ENCODE peak calls at places on chromosomes 11 and 22, in seven cellular contexts. N, D, R, E, U, F and L are unnamed samples.

GRCh38 chr11:17807034-17807433 is 72.5 kb downstream of the KCNC1 start:
- DNase-seq in U (no peak), N (no peak), D (no peak), E (no peak), R (no peak), F (no peak), L (no peak)

GRCh38 chr11:134486106-134486505 is 74.1 kb upstream of the B3GAT1 start:
- DNase-seq in D (no peak), F (no peak), U (no peak), E (no peak), N (peak), R (no peak), L (no peak)

GRCh38 chr11:36073411-36074203 is 129.7 kb downstream of the LDLRAD3 start:
- DNase-seq in U (no peak), N (no peak), E (peak), F (peak), D (peak), R (no peak), L (no peak)

GRCh38 chr22:49166211-49166610 is 661.5 kb downstream of the BRD1 start:
- DNase-seq in E (no peak), U (no peak), R (no peak), N (no peak), F (no peak), D (no peak), L (no peak)

GRCh38 chr11:67288452-67289225 is 464 bp upstream of the ANKRD13D start:
- DNase-seq in U (peak), E (peak), F (peak), D (peak), N (peak), R (peak), L (peak)

GRCh38 chr22:43796567-43796966 is 15.5 kb downstream of the EFCAB6 start:
- DNase-seq in D (no peak), E (no peak), U (no peak), R (peak), N (no peak), F (peak), L (no peak)

GRCh38 chr22:37021710-37022482 is 2.4 kb downstream of the MPST start:
- DNase-seq in N (no peak), F (peak), E (peak), R (peak), D (no peak), U (peak), L (peak)

GRCh38 chr11:125262194-125262824 is 97.8 kb downstream of the PKNOX2 start:
- DNase-seq in U (no peak), E (no peak), F (peak), D (no peak), R (no peak), N (no peak), L (no peak)

GRCh38 chr22:38271927-38272372 is 860 bp downstream of the TMEM184B start:
- DNase-seq in F (no peak), E (no peak), U (no peak), N (no peak), R (no peak), D (no peak), L (no peak)

GRCh38 chr11:926341-926916 is 759 bp downstream of the AP2A2 start:
- DNase-seq in R (peak), U (no peak), F (peak), E (peak), D (no peak), N (no peak), L (peak)

GRCh38 chr22:21873619-21874018 is 6.2 kb upstream of the MAPK1 start:
- DNase-seq in N (no peak), F (no peak), D (no peak), R (no peak), E (no peak), U (no peak), L (no peak)

GRCh38 chr11:130213979-130214281 is 54.3 kb downstream of the ST14 start:
- DNase-seq in E (no peak), R (no peak), N (no peak), F (no peak), D (peak), U (no peak), L (no peak)

GRCh38 chr22:44782286-44782830 is 30.0 kb downstream of the ARHGAP8 start:
- DNase-seq in R (no peak), E (no peak), F (peak), D (no peak), U (no peak), N (no peak), L (no peak)

GRCh38 chr22:49372111-49372529 is 455.6 kb downstream of the BRD1 start:
- DNase-seq in E (no peak), R (peak), F (no peak), U (no peak), D (no peak), N (peak), L (no peak)

GRCh38 chr11:95154514-95154913 is 64.9 kb downstream of the ENDOD1 start:
- DNase-seq in N (no peak), U (peak), F (peak), E (no peak), D (no peak), R (peak), L (peak)

GRCh38 chr11:124882339-124883071 is 15.2 kb downstream of the ROBO4 start:
- DNase-seq in N (peak), E (no peak), F (peak), U (no peak), D (peak), R (no peak), L (no peak)

GRCh38 chr11:2529173-2529572 is 84.4 kb downstream of the KCNQ1 start:
- DNase-seq in E (peak), D (peak), N (peak), F (no peak), U (no peak), R (no peak), L (no peak)

GRCh38 chr11:69183613-69184012 is 27.9 kb downstream of the SMIM38 start:
- DNase-seq in R (no peak), U (peak), D (no peak), N (no peak), F (no peak), E (no peak), L (peak)

GRCh38 chr22:43186272-43187170 is at the start of gene TTLL12:
- DNase-seq in N (no peak), U (peak), E (peak), R (peak), D (peak), F (peak), L (peak)

GRCh38 chr11:1205987-1206331 is 16.9 kb upstream of the MUC5B start:
- DNase-seq in F (no peak), N (no peak), E (no peak), D (no peak), U (no peak), R (no peak), L (no peak)

GRCh38 chr11:117916956-117917355 is 12.2 kb downstream of the TMPRSS13 start:
- DNase-seq in U (no peak), F (no peak), R (no peak), N (peak), E (no peak), D (no peak), L (no peak)

GRCh38 chr11:117915672-117916235 is 13.4 kb downstream of the TMPRSS13 start:
- DNase-seq in N (peak), D (no peak), F (no peak), E (no peak), R (no peak), U (no peak), L (no peak)

GRCh38 chr11:117919326-117920275 is 9.6 kb downstream of the TMPRSS13 start:
- DNase-seq in F (peak), U (no peak), R (no peak), N (no peak), D (no peak), E (no peak), L (peak)

GRCh38 chr11:117918366-117919255 is 10.6 kb downstream of the TMPRSS13 start:
- DNase-seq in D (no peak), N (peak), U (no peak), F (no peak), R (no peak), E (no peak), L (no peak)

DNA sequence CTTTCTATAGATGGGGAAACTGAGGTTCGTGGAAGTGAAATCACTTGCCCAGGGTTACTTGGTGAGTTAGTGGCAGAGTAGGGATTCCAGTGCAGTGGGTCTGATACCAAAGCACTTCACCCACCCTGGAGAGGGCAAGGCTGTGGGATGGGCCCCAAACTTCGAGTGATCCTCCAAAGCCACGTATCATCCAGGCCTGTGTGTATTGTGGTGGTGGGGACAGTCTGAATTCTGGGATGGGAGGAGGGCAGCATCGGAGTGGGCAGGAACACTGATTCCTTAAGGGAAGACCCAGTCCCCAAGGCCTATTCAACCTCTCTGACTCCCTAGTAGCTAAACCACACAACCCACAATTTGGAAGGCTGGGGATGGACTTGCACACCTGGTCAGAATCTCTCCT is 11.6 kb downstream of the TMPRSS13 start:
- DNase-seq in R (no peak), N (peak), U (no peak), D (no peak), E (no peak), F (no peak), L (no peak)
- TF ChIP-seq CTCF in R (no peak), N (no peak), U (no peak), D (no peak), E (no peak), F (no peak), L (no peak)

GRCh38 chr11:75214411-75214821 is 26.2 kb upstream of the TPBGL start:
- DNase-seq in D (peak), F (peak), E (peak), U (peak), N (no peak), R (peak), L (peak)
- TF ChIP-seq CTCF in D (no peak), F (peak), E (no peak), U (no peak), N (no peak), R (peak), L (no peak)

GRCh38 chr11:7573558-7574296 is 59.9 kb downstream of the PPFIBP2 start:
- DNase-seq in U (no peak), R (no peak), E (no peak), F (no peak), D (no peak), N (no peak), L (no peak)
- TF ChIP-seq CTCF in U (no peak), R (no peak), E (no peak), F (no peak), D (no peak), N (no peak), L (no peak)

GRCh38 chr11:7688238-7688826 is 15.0 kb upstream of the CYB5R2 start:
- DNase-seq in D (no peak), R (peak), F (peak), N (no peak), U (no peak), E (no peak), L (no peak)
- TF ChIP-seq CTCF in D (peak), R (peak), F (peak), N (peak), U (peak), E (peak), L (peak)

GRCh38 chr11:64269380-64270234 is 14.9 kb downstream of the BAD start:
- DNase-seq in U (peak), F (peak), E (peak), D (peak), R (peak), N (peak), L (peak)

GRCh38 chr11:64268028-64268686 is 16.3 kb downstream of the BAD start:
- DNase-seq in R (no peak), N (no peak), F (peak), U (no peak), D (peak), E (no peak), L (no peak)

GRCh38 chr11:64268687-64269379 is 15.6 kb downstream of the BAD start:
- DNase-seq in R (no peak), E (peak), U (peak), F (peak), N (peak), D (peak), L (no peak)

GRCh38 chr11:64275031-64275800 is 9.2 kb downstream of the BAD start:
- DNase-seq in R (no peak), F (no peak), D (no peak), N (no peak), E (no peak), U (no peak), L (no peak)

DNA sequence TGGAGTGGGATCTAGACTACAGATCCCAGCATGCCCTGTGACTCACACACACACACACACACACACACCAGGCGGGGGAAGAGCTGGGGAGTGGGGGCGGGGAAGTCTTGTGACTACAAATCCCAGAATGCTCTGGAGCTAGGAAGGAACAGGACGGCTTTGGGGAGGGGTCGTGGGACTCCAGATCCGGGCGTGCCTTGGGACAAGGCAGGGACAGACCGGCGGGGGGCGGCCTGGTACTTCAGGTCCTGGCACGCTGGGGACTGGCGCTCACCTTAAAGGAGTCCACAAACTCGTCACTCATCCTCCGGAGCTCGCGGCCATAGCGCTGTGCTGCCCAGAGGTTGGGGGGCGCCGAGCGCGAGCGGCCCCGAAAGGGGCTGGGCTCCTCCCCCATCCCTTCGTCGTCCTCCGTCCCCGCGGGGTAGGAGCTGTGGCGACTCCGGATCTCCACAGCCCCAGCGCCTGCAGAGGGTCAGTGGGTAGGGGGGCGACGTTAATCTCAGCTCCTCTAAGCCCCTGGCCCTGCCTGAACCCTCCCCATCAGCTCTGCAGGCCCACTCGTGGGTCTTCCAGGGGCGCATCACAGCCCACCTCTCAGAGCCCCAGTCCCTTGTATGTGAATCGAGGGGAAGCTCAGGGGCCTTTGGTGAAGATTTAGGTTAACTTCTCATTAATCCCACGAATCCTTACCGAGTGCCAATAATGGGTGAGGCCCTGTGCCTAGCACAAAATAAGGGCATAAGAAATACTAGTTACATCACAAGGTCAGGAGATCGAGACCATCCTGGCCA is 12.9 kb downstream of the BAD start:
- DNase-seq in N (peak), E (peak), R (peak), U (peak), F (peak), D (peak), L (peak)
- TF ChIP-seq CTCF in N (no peak), E (no peak), R (no peak), U (peak), F (peak), D (no peak), L (peak)

DNA sequence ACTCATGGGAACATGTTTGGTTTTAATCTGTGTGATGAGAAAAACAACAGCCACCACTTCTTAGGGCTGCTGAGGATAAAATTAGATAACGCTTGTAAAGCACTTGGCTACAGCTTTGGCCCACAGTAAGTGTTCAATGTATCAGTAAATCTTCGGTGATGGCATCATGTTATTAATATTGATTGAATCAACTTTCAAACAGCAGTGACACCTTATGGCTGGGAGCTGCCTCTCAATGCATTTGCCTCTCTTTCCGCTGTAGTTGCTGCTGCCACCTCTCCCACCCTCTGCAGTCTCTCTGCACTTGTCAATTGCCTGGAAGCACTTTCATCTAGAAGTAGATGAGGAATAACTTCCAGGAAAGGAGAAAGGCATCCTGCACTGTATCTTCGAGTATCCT is 491.1 kb downstream of the OPCML start:
- DNase-seq in D (no peak), F (no peak), N (no peak), E (no peak), R (no peak), U (no peak), L (no peak)
- TF ChIP-seq CTCF in D (no peak), F (no peak), N (no peak), E (no peak), R (no peak), U (no peak), L (no peak)

GRCh38 chr22:47586038-47586437 is 823.6 kb downstream of the TBC1D22A start:
- DNase-seq in E (no peak), F (no peak), D (no peak), N (no peak), R (no peak), U (no peak), L (no peak)
- TF ChIP-seq CTCF in E (no peak), F (no peak), D (no peak), N (no peak), R (no peak), U (no peak), L (no peak)

DNA sequence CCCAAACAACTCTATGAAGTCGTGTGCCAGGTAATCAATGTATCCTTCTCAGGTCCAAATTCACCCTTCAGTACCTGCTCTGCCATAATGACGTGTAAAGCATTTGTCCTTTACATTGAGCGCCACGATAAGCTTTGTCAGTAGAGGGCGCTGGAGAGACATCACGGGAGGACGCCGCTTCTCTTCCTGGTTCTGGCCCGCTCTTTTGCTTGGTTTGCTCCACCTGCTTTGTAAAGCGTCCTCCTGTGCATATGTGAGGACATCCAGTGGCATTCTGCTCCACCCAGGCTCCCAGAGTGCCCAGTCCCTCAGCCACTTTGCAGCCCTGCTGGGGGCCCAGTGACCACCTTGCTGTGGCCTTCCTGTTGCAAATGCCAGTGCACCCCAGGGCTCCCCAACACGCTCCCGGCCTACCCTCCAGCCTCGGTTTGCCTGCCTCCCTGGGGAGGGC is 61.1 kb downstream of the WT1 start:
- DNase-seq in N (no peak), U (peak), D (no peak), R (peak), F (peak), E (no peak), L (peak)
- TF ChIP-seq CTCF in N (no peak), U (peak), D (peak), R (peak), F (peak), E (no peak), L (peak)